ENCODE peak calls at places on chromosomes 11 and 22, in five cellular contexts. Y, E, A, C and X are unnamed samples.

GRCh38 chr11:117221775-117222517 is 9.9 kb downstream of the PCSK7 start:
- DNase-seq in A (peak), C (no peak), E (no peak), Y (no peak), X (no peak)

GRCh38 chr11:78417175-78417887 is at the start of gene GAB2:
- DNase-seq in Y (no peak), C (no peak), E (no peak), A (no peak), X (peak)

GRCh38 chr11:78949976-78950690 is 375.5 kb upstream of the NARS2 start:
- DNase-seq in C (no peak), A (no peak), Y (no peak), E (no peak), X (no peak)

GRCh38 chr22:19619144-19620009 is 94.9 kb upstream of the SEPTIN5 start:
- DNase-seq in C (no peak), Y (no peak), E (no peak), A (no peak), X (no peak)

GRCh38 chr22:17368727-17369552 is at the start of gene CECR2:
- DNase-seq in A (peak), C (no peak), E (peak), Y (peak), X (no peak)

GRCh38 chr11:7570938-7571337 is 57.1 kb downstream of the PPFIBP2 start:
- DNase-seq in C (no peak), A (no peak), E (no peak), Y (peak), X (no peak)

GRCh38 chr22:44689173-44689572 is 12.8 kb upstream of the PRR5 start:
- DNase-seq in A (no peak), C (no peak), Y (no peak), E (peak), X (no peak)

GRCh38 chr11:10502770-10503169 is 38.2 kb downstream of the RNF141 start:
- DNase-seq in Y (no peak), E (no peak), C (no peak), A (no peak), X (no peak)

GRCh38 chr11:113397821-113398220 is 10.2 kb downstream of the ANKK1 start:
- DNase-seq in Y (no peak), A (no peak), E (no peak), C (no peak), X (no peak)

GRCh38 chr11:62010935-62011528 is 43.6 kb upstream of the FTH1 start:
- DNase-seq in E (no peak), Y (no peak), C (no peak), A (no peak), X (no peak)

GRCh38 chr11:75303544-75304224 is 47.8 kb downstream of the ARRB1 start:
- DNase-seq in A (no peak), E (no peak), Y (no peak), C (no peak), X (no peak)

GRCh38 chr22:22667966-22668880 is 23.8 kb downstream of the GGTLC2 start:
- DNase-seq in C (no peak), A (no peak), E (no peak), Y (peak), X (no peak)

GRCh38 chr11:113618360-113618759 is 87.7 kb downstream of the TMPRSS5 start:
- DNase-seq in A (peak), C (peak), E (peak), Y (no peak), X (no peak)

GRCh38 chr22:42282943-42283287 is 12.5 kb upstream of the TCF20 start:
- DNase-seq in A (no peak), C (no peak), Y (no peak), E (no peak), X (no peak)

GRCh38 chr22:31586137-31586920 is 75.7 kb downstream of the PISD start:
- DNase-seq in E (peak), Y (no peak), C (no peak), A (peak), X (no peak)

GRCh38 chr11:118705796-118706545 is 26.5 kb upstream of the TREH start:
- DNase-seq in A (no peak), Y (no peak), C (no peak), E (no peak), X (no peak)

GRCh38 chr11:12150831-12151382 is 40.5 kb downstream of the MICAL2 start:
- DNase-seq in E (peak), C (no peak), Y (no peak), A (peak), X (no peak)

GRCh38 chr22:50563410-50564160 is 866 bp upstream of the SYCE3 start:
- DNase-seq in C (no peak), E (no peak), A (no peak), Y (peak), X (no peak)

GRCh38 chr11:35282226-35282882 is 137.0 kb downstream of the SLC1A2 start:
- DNase-seq in A (peak), Y (no peak), E (peak), C (no peak), X (no peak)

GRCh38 chr11:113997473-113997872 is 22.6 kb downstream of the HTR3A start:
- DNase-seq in C (no peak), Y (no peak), E (no peak), A (no peak), X (no peak)

GRCh38 chr22:29312218-29313125 is 3.0 kb downstream of the RASL10A start:
- DNase-seq in Y (no peak), C (no peak), E (no peak), A (no peak), X (no peak)

GRCh38 chr11:57650739-57651090 is 1.0 kb upstream of the YPEL4 start:
- DNase-seq in A (no peak), E (no peak), C (no peak), Y (no peak), X (no peak)

GRCh38 chr22:26502688-26503561 is 9.3 kb downstream of the TFIP11 start:
- DNase-seq in Y (peak), C (no peak), E (peak), A (peak), X (peak)

GRCh38 chr11:57647960-57648776 is 1.5 kb downstream of the YPEL4 start:
- DNase-seq in C (no peak), A (peak), E (no peak), Y (peak), X (no peak)

GRCh38 chr11:12506502-12506921 is 129.1 kb downstream of the PARVA start:
- DNase-seq in A (peak), C (no peak), Y (no peak), E (peak), X (no peak)

GRCh38 chr11:133776671-133777070 is 68.6 kb downstream of the SPATA19 start:
- DNase-seq in Y (no peak), E (no peak), A (no peak), C (no peak), X (no peak)

GRCh38 chr11:41237386-41237785 is 222.1 kb downstream of the LRRC4C start:
- DNase-seq in A (no peak), C (no peak), Y (peak), E (peak), X (no peak)

GRCh38 chr11:44681698-44682097 is 45.1 kb upstream of the TSPAN18 start:
- DNase-seq in Y (no peak), A (peak), E (peak), C (peak), X (peak)

GRCh38 chr11:109864834-109865557 is 228.2 kb upstream of the ZC3H12C start:
- DNase-seq in Y (no peak), C (no peak), A (peak), E (peak), X (no peak)

GRCh38 chr22:48517039-48518030 is 1310.3 kb downstream of the BRD1 start:
- DNase-seq in C (no peak), Y (no peak), A (no peak), E (no peak), X (no peak)

GRCh38 chr11:20511982-20512381 is 87.4 kb upstream of the SLC6A5 start:
- DNase-seq in A (no peak), C (no peak), E (no peak), Y (no peak), X (no peak)

GRCh38 chr11:125165111-125165663 is 636 bp downstream of the PKNOX2 start:
- DNase-seq in A (peak), Y (peak), E (peak), C (peak), X (peak)

GRCh38 chr11:2534131-2534956 is 89.5 kb downstream of the KCNQ1 start:
- DNase-seq in A (no peak), Y (peak), E (peak), C (peak), X (peak)

GRCh38 chr22:50236731-50237409 is 8.0 kb downstream of the TUBGCP6 start:
- DNase-seq in Y (peak), C (no peak), A (peak), E (no peak), X (peak)

GRCh38 chr11:117857734-117858369 is 18.6 kb downstream of the FXYD6 start:
- DNase-seq in E (no peak), C (no peak), Y (no peak), A (no peak), X (no peak)

GRCh38 chr11:64852804-64853520 is 8.5 kb upstream of the CDC42BPG start:
- DNase-seq in Y (no peak), A (no peak), C (no peak), E (no peak), X (no peak)

GRCh38 chr11:64851831-64852337 is 7.4 kb upstream of the CDC42BPG start:
- DNase-seq in Y (no peak), A (no peak), E (no peak), C (no peak), X (no peak)

GRCh38 chr11:64849600-64850356 is 5.3 kb upstream of the CDC42BPG start:
- DNase-seq in Y (no peak), E (no peak), C (no peak), A (peak), X (no peak)

GRCh38 chr11:64848779-64849599 is 4.5 kb upstream of the CDC42BPG start:
- DNase-seq in A (no peak), E (no peak), Y (peak), C (no peak), X (peak)

DNA sequence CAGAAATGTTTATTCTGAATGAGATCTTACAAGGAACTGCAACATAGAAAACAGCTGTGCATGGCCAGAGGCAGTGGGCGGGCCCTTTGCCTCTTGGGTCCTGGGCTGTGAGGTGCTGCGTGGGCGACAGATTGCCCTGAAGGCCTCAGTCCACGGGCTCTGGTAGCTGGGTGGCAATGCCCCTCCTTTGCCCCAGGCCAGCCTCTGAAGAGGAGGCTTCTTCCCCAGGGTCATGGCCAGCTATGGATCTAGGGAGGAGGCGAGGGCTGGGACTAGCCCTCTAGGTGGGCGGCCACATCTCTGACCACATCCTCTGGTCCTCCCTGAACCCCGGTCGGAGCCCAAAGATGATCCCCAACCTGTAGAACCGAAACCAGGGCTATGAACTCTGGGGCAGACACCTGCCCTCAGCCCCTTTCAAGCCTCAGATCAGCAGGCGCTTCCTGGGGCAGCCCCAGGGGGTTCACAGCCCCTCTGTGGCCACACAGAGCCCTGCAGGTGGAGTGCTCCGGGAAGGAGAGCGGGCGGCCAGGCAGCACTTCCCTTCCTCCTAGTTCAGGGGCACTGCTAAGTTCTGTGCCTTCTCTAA is 6.6 kb upstream of the CDC42BPG start:
- DNase-seq in Y (peak), A (no peak), E (no peak), C (no peak), X (no peak)
- TF ChIP-seq CTCF in Y (no peak), A (no peak), E (no peak), C (no peak), X (no peak)

DNA sequence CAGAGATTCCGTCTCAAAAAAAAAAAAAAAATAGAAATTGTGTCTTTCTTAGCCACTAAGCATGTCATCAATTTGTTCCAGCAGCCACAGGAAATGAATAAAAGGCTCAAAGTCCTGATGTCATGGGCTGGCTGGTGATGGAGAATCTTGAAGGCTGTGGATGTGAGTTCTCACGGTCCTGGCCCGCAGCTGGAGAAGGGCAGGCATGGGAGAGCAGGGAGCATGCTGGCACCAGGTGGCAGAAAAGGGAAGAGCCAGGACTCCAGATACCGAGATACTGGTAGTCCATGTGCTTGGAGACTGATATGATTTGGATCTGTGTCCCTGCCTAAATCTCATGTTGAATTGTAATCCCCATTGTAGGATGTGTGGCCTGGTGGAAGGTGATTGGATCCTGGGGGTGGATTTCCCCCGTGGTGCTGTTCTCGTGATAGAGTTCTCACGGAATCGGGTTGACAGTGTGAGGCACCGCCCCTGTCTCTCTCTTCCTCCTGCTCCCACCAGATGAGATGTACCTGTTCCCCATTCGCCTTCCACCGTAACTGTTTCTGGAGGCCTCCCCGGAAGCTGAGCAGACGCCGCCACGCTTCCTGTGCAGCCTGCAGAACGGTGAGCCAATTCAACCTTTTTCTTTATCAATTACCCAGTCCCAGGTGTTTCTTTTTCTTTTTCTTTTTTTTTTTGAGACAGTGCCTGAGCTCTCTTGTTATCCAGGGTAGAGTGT is 18.1 kb downstream of the MRGPRD start:
- DNase-seq in C (no peak), A (no peak), E (no peak), Y (no peak), X (no peak)
- TF ChIP-seq CTCF in C (no peak), A (no peak), E (no peak), Y (no peak), X (no peak)

DNA sequence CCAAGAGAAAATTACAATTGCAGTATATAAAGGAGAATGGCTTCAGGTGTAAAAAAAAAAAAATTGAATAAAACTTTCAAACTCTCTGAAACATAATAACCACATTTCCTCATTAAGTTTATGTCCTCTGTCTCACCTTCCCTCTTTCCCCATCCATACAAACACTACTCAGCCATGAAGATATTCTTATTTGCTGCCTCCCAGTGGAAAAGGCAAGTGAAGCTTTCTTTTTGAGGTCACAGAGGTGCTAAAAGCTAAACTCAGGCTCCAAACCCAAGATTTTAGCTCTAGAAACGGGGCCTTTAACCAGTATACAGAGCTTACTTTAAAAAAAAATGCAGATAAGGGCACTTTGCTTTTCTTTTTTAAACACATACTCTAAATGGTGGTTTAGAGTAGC is 1568.5 kb downstream of the FAM181B start:
- DNase-seq in Y (peak), A (no peak), C (no peak), E (no peak), X (no peak)
- TF ChIP-seq CTCF in Y (peak), A (no peak), C (no peak), E (no peak), X (no peak)

DNA sequence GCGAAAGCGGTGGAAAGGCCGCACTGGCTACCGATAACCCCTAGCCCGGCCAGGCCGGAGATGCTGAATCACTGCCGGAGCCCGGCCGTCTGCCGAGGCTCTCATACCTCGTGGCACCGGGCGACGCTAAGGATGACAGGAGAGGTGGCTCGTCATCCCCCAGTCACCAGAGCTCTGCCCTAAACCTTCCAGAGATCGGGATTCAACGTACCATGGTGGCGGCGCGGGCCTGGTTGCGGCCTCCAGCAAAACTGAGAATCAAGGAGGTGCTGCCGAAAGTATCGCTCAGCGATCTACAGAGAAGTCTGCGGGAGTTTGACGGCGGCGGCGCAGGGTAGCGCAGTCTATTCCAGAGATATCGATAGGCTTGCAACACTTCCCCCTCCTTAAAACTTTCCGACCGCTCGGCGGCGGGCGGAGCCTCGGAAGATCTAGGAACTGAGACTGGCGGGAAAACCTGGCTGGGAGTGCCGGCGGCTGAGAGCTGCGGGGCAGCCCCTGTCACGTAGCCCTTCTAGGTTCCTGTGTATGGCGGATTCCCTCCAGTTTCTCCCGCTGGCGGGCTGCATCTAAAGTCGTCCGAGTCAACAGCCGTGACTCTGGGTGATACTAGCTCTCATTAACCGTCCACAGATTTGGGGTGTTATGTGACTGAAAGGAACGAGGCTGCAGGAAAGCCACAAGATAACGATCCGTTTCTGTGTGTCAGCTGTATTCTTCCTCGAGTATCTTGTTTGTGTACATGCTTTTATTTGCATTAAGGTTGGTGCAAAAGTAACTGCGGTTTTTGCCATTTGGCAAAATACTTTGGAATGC is at the start of gene PSMA1:
- DNase-seq in C (peak), E (peak), A (peak), Y (peak), X (peak)
- TF ChIP-seq CTCF in C (no peak), E (peak), A (no peak), Y (no peak), X (no peak)

GRCh38 chr11:107821199-107821926 is 37.2 kb downstream of the SLC35F2 start:
- DNase-seq in Y (no peak), C (no peak), A (peak), E (peak), X (no peak)
- TF ChIP-seq CTCF in Y (no peak), C (no peak), A (no peak), E (no peak), X (no peak)

GRCh38 chr11:102824541-102824940 is 18.9 kb downstream of the MMP3 start:
- DNase-seq in Y (no peak), A (no peak), C (no peak), E (no peak), X (no peak)
- TF ChIP-seq CTCF in Y (no peak), A (no peak), C (no peak), E (no peak), X (no peak)

DNA sequence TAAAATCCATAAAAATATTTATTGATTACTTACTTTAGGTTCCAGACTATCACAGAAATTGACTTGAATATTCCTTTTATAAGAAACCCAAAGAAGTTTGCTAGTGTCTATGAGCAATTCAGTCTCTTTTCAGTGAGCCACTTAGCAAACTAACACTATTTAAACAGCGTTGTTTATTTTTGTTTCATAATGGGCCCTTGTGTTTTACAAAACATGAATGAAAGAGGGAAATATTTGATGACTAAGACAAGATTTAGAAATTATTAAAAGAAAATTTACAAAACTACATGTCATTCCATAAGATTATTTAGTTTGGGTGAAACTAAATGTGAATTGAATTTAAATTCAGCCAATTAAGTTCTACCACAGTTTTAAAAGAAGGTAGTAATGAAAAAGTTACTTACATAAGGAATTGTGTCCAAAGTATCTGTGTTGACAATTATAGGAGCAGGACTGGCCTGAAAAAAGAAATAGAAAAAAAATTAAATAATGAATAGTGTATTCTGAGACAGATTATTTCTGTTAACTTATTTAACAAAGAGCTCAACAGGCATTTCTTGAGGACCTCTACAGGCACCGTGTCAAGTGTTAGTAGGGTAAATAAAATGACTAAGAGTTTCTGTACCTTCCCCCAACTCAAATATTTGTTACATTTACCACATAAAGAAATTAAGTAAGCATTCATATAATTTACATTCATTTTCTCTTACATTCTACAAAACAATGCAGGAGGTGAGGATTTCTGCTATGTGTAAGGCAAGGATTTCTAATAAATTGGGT is 964.9 kb upstream of the CCDC90B start:
- DNase-seq in Y (no peak), C (no peak), E (no peak), A (peak), X (no peak)
- TF ChIP-seq CTCF in Y (no peak), C (no peak), E (no peak), A (no peak), X (no peak)

GRCh38 chr11:93113824-93114223 is 84.0 kb downstream of the SLC36A4 start:
- DNase-seq in E (no peak), A (no peak), C (no peak), Y (peak), X (no peak)
- TF ChIP-seq CTCF in E (no peak), A (no peak), C (no peak), Y (peak), X (no peak)